ENCODE peak calls at places on chromosomes 7 and 10, in ten cellular contexts. One of them, this sample, is unnamed.

GRCh38 chr7:47514818-47515217 is 67.1 kb downstream of the TNS3 start:
- DNase-seq in amniotic epithelial cell: peak
- DNase-seq in T-helper 2 cell: no peak
- DNase-seq in stimulated activated CD4-positive, alpha-beta T cell treated with anti-CD3 and anti-CD28 coated beads, Interleukin-4, amount 100 ng/mL, for 1 hour: no peak
- DNase-seq in HFF-Myc: no peak
- DNase-seq in A549: no peak
- DNase-seq in activated T-cell treated with anti-CD3 and anti-CD28 coated beads for 1 hour: no peak
- DNase-seq in activated effector memory CD4-positive, alpha-beta T cell treated with anti-CD3 and anti-CD28 coated beads, Interleukin-2, amount 50 U/mL, for 16 hours: no peak
- DNase-seq in stimulated activated CD8-positive, alpha-beta memory T cell treated with anti-CD3 and anti-CD28 coated beads, Interleukin-15, amount 100 ng/mL, for 24 hours: no peak
- DNase-seq in NB4: peak
- DNase-seq in this sample: no peak

GRCh38 chr10:80204193-80204714 is 1.1 kb downstream of the ANXA11 start:
- DNase-seq in amniotic epithelial cell: no peak
- DNase-seq in activated effector memory CD4-positive, alpha-beta T cell treated with anti-CD3 and anti-CD28 coated beads, Interleukin-2, amount 50 U/mL, for 16 hours: peak
- DNase-seq in stimulated activated CD4-positive, alpha-beta T cell treated with anti-CD3 and anti-CD28 coated beads, Interleukin-4, amount 100 ng/mL, for 1 hour: peak
- DNase-seq in NB4: peak
- DNase-seq in A549: peak
- DNase-seq in HFF-Myc: no peak
- DNase-seq in T-helper 2 cell: no peak
- DNase-seq in stimulated activated CD8-positive, alpha-beta memory T cell treated with anti-CD3 and anti-CD28 coated beads, Interleukin-15, amount 100 ng/mL, for 24 hours: no peak
- DNase-seq in activated T-cell treated with anti-CD3 and anti-CD28 coated beads for 1 hour: no peak
- DNase-seq in this sample: no peak

GRCh38 chr7:37346761-37347160 is 101.9 kb downstream of the ELMO1 start:
- DNase-seq in amniotic epithelial cell: no peak
- DNase-seq in T-helper 2 cell: no peak
- DNase-seq in activated T-cell treated with anti-CD3 and anti-CD28 coated beads for 1 hour: no peak
- DNase-seq in A549: no peak
- DNase-seq in stimulated activated CD8-positive, alpha-beta memory T cell treated with anti-CD3 and anti-CD28 coated beads, Interleukin-15, amount 100 ng/mL, for 24 hours: no peak
- DNase-seq in NB4: no peak
- DNase-seq in HFF-Myc: no peak
- DNase-seq in stimulated activated CD4-positive, alpha-beta T cell treated with anti-CD3 and anti-CD28 coated beads, Interleukin-4, amount 100 ng/mL, for 1 hour: no peak
- DNase-seq in activated effector memory CD4-positive, alpha-beta T cell treated with anti-CD3 and anti-CD28 coated beads, Interleukin-2, amount 50 U/mL, for 16 hours: no peak
- DNase-seq in this sample: no peak

GRCh38 chr10:98361131-98361633 is 53.8 kb downstream of the PYROXD2 start:
- DNase-seq in HFF-Myc: peak
- DNase-seq in NB4: peak
- DNase-seq in stimulated activated CD8-positive, alpha-beta memory T cell treated with anti-CD3 and anti-CD28 coated beads, Interleukin-15, amount 100 ng/mL, for 24 hours: no peak
- DNase-seq in stimulated activated CD4-positive, alpha-beta T cell treated with anti-CD3 and anti-CD28 coated beads, Interleukin-4, amount 100 ng/mL, for 1 hour: no peak
- DNase-seq in A549: peak
- DNase-seq in activated T-cell treated with anti-CD3 and anti-CD28 coated beads for 1 hour: no peak
- DNase-seq in T-helper 2 cell: no peak
- DNase-seq in amniotic epithelial cell: peak
- DNase-seq in activated effector memory CD4-positive, alpha-beta T cell treated with anti-CD3 and anti-CD28 coated beads, Interleukin-2, amount 50 U/mL, for 16 hours: no peak
- DNase-seq in this sample: peak

GRCh38 chr7:72467237-72467636 is 55.1 kb upstream of the CALN1 start:
- DNase-seq in stimulated activated CD8-positive, alpha-beta memory T cell treated with anti-CD3 and anti-CD28 coated beads, Interleukin-15, amount 100 ng/mL, for 24 hours: no peak
- DNase-seq in HFF-Myc: no peak
- DNase-seq in activated T-cell treated with anti-CD3 and anti-CD28 coated beads for 1 hour: no peak
- DNase-seq in activated effector memory CD4-positive, alpha-beta T cell treated with anti-CD3 and anti-CD28 coated beads, Interleukin-2, amount 50 U/mL, for 16 hours: no peak
- DNase-seq in amniotic epithelial cell: no peak
- DNase-seq in A549: no peak
- DNase-seq in NB4: no peak
- DNase-seq in stimulated activated CD4-positive, alpha-beta T cell treated with anti-CD3 and anti-CD28 coated beads, Interleukin-4, amount 100 ng/mL, for 1 hour: no peak
- DNase-seq in T-helper 2 cell: no peak
- DNase-seq in this sample: no peak

GRCh38 chr7:82053453-82054032 is 283.7 kb upstream of the HGF start:
- DNase-seq in stimulated activated CD8-positive, alpha-beta memory T cell treated with anti-CD3 and anti-CD28 coated beads, Interleukin-15, amount 100 ng/mL, for 24 hours: no peak
- DNase-seq in activated effector memory CD4-positive, alpha-beta T cell treated with anti-CD3 and anti-CD28 coated beads, Interleukin-2, amount 50 U/mL, for 16 hours: no peak
- DNase-seq in T-helper 2 cell: no peak
- DNase-seq in A549: no peak
- DNase-seq in HFF-Myc: no peak
- DNase-seq in NB4: no peak
- DNase-seq in stimulated activated CD4-positive, alpha-beta T cell treated with anti-CD3 and anti-CD28 coated beads, Interleukin-4, amount 100 ng/mL, for 1 hour: no peak
- DNase-seq in amniotic epithelial cell: no peak
- DNase-seq in activated T-cell treated with anti-CD3 and anti-CD28 coated beads for 1 hour: no peak
- DNase-seq in this sample: no peak

GRCh38 chr7:80851896-80852476 is 66.9 kb downstream of the SEMA3C start:
- DNase-seq in stimulated activated CD4-positive, alpha-beta T cell treated with anti-CD3 and anti-CD28 coated beads, Interleukin-4, amount 100 ng/mL, for 1 hour: no peak
- DNase-seq in T-helper 2 cell: no peak
- DNase-seq in A549: peak
- DNase-seq in NB4: no peak
- DNase-seq in amniotic epithelial cell: peak
- DNase-seq in stimulated activated CD8-positive, alpha-beta memory T cell treated with anti-CD3 and anti-CD28 coated beads, Interleukin-15, amount 100 ng/mL, for 24 hours: no peak
- DNase-seq in activated T-cell treated with anti-CD3 and anti-CD28 coated beads for 1 hour: no peak
- DNase-seq in HFF-Myc: no peak
- DNase-seq in activated effector memory CD4-positive, alpha-beta T cell treated with anti-CD3 and anti-CD28 coated beads, Interleukin-2, amount 50 U/mL, for 16 hours: no peak
- DNase-seq in this sample: no peak

GRCh38 chr7:50978633-50979215 is 196.0 kb upstream of the GRB10 start:
- DNase-seq in activated T-cell treated with anti-CD3 and anti-CD28 coated beads for 1 hour: no peak
- DNase-seq in amniotic epithelial cell: peak
- DNase-seq in HFF-Myc: no peak
- DNase-seq in stimulated activated CD4-positive, alpha-beta T cell treated with anti-CD3 and anti-CD28 coated beads, Interleukin-4, amount 100 ng/mL, for 1 hour: no peak
- DNase-seq in stimulated activated CD8-positive, alpha-beta memory T cell treated with anti-CD3 and anti-CD28 coated beads, Interleukin-15, amount 100 ng/mL, for 24 hours: no peak
- DNase-seq in NB4: peak
- DNase-seq in A549: peak
- DNase-seq in T-helper 2 cell: no peak
- DNase-seq in activated effector memory CD4-positive, alpha-beta T cell treated with anti-CD3 and anti-CD28 coated beads, Interleukin-2, amount 50 U/mL, for 16 hours: no peak
- DNase-seq in this sample: no peak

GRCh38 chr10:25174461-25175230 is at the start of gene GPR158:
- DNase-seq in amniotic epithelial cell: peak
- DNase-seq in HFF-Myc: peak
- DNase-seq in activated T-cell treated with anti-CD3 and anti-CD28 coated beads for 1 hour: peak
- DNase-seq in stimulated activated CD4-positive, alpha-beta T cell treated with anti-CD3 and anti-CD28 coated beads, Interleukin-4, amount 100 ng/mL, for 1 hour: peak
- DNase-seq in NB4: peak
- DNase-seq in T-helper 2 cell: no peak
- DNase-seq in stimulated activated CD8-positive, alpha-beta memory T cell treated with anti-CD3 and anti-CD28 coated beads, Interleukin-15, amount 100 ng/mL, for 24 hours: peak
- DNase-seq in A549: peak
- DNase-seq in activated effector memory CD4-positive, alpha-beta T cell treated with anti-CD3 and anti-CD28 coated beads, Interleukin-2, amount 50 U/mL, for 16 hours: peak
- DNase-seq in this sample: peak

GRCh38 chr7:65251851-65252620 is 121.6 kb upstream of the ZNF92 start:
- DNase-seq in activated T-cell treated with anti-CD3 and anti-CD28 coated beads for 1 hour: no peak
- DNase-seq in T-helper 2 cell: no peak
- DNase-seq in activated effector memory CD4-positive, alpha-beta T cell treated with anti-CD3 and anti-CD28 coated beads, Interleukin-2, amount 50 U/mL, for 16 hours: no peak
- DNase-seq in A549: peak
- DNase-seq in stimulated activated CD4-positive, alpha-beta T cell treated with anti-CD3 and anti-CD28 coated beads, Interleukin-4, amount 100 ng/mL, for 1 hour: no peak
- DNase-seq in stimulated activated CD8-positive, alpha-beta memory T cell treated with anti-CD3 and anti-CD28 coated beads, Interleukin-15, amount 100 ng/mL, for 24 hours: no peak
- DNase-seq in NB4: peak
- DNase-seq in HFF-Myc: peak
- DNase-seq in amniotic epithelial cell: peak
- DNase-seq in this sample: peak

GRCh38 chr7:45219130-45219529 is 61.5 kb downstream of the RAMP3 start:
- DNase-seq in stimulated activated CD8-positive, alpha-beta memory T cell treated with anti-CD3 and anti-CD28 coated beads, Interleukin-15, amount 100 ng/mL, for 24 hours: no peak
- DNase-seq in amniotic epithelial cell: no peak
- DNase-seq in NB4: no peak
- DNase-seq in HFF-Myc: no peak
- DNase-seq in T-helper 2 cell: no peak
- DNase-seq in stimulated activated CD4-positive, alpha-beta T cell treated with anti-CD3 and anti-CD28 coated beads, Interleukin-4, amount 100 ng/mL, for 1 hour: no peak
- DNase-seq in A549: no peak
- DNase-seq in activated effector memory CD4-positive, alpha-beta T cell treated with anti-CD3 and anti-CD28 coated beads, Interleukin-2, amount 50 U/mL, for 16 hours: no peak
- DNase-seq in activated T-cell treated with anti-CD3 and anti-CD28 coated beads for 1 hour: no peak
- DNase-seq in this sample: no peak

GRCh38 chr10:88424881-88425280 is 158.2 kb downstream of the RNLS start:
- DNase-seq in activated T-cell treated with anti-CD3 and anti-CD28 coated beads for 1 hour: no peak
- DNase-seq in activated effector memory CD4-positive, alpha-beta T cell treated with anti-CD3 and anti-CD28 coated beads, Interleukin-2, amount 50 U/mL, for 16 hours: no peak
- DNase-seq in stimulated activated CD4-positive, alpha-beta T cell treated with anti-CD3 and anti-CD28 coated beads, Interleukin-4, amount 100 ng/mL, for 1 hour: no peak
- DNase-seq in T-helper 2 cell: no peak
- DNase-seq in amniotic epithelial cell: no peak
- DNase-seq in stimulated activated CD8-positive, alpha-beta memory T cell treated with anti-CD3 and anti-CD28 coated beads, Interleukin-15, amount 100 ng/mL, for 24 hours: no peak
- DNase-seq in HFF-Myc: no peak
- DNase-seq in NB4: no peak
- DNase-seq in A549: no peak
- DNase-seq in this sample: no peak

GRCh38 chr10:43068136-43068395 is 8.8 kb upstream of the RET start:
- DNase-seq in NB4: no peak
- DNase-seq in stimulated activated CD4-positive, alpha-beta T cell treated with anti-CD3 and anti-CD28 coated beads, Interleukin-4, amount 100 ng/mL, for 1 hour: no peak
- DNase-seq in activated T-cell treated with anti-CD3 and anti-CD28 coated beads for 1 hour: no peak
- DNase-seq in T-helper 2 cell: no peak
- DNase-seq in stimulated activated CD8-positive, alpha-beta memory T cell treated with anti-CD3 and anti-CD28 coated beads, Interleukin-15, amount 100 ng/mL, for 24 hours: no peak
- DNase-seq in amniotic epithelial cell: no peak
- DNase-seq in activated effector memory CD4-positive, alpha-beta T cell treated with anti-CD3 and anti-CD28 coated beads, Interleukin-2, amount 50 U/mL, for 16 hours: no peak
- DNase-seq in A549: no peak
- DNase-seq in HFF-Myc: no peak
- DNase-seq in this sample: no peak

GRCh38 chr7:156236936-156237599 is 403.5 kb upstream of the RNF32 start:
- DNase-seq in T-helper 2 cell: no peak
- DNase-seq in stimulated activated CD4-positive, alpha-beta T cell treated with anti-CD3 and anti-CD28 coated beads, Interleukin-4, amount 100 ng/mL, for 1 hour: no peak
- DNase-seq in HFF-Myc: no peak
- DNase-seq in activated T-cell treated with anti-CD3 and anti-CD28 coated beads for 1 hour: no peak
- DNase-seq in stimulated activated CD8-positive, alpha-beta memory T cell treated with anti-CD3 and anti-CD28 coated beads, Interleukin-15, amount 100 ng/mL, for 24 hours: no peak
- DNase-seq in amniotic epithelial cell: no peak
- DNase-seq in activated effector memory CD4-positive, alpha-beta T cell treated with anti-CD3 and anti-CD28 coated beads, Interleukin-2, amount 50 U/mL, for 16 hours: no peak
- DNase-seq in NB4: no peak
- DNase-seq in A549: no peak
- DNase-seq in this sample: no peak

GRCh38 chr7:140342732-140343514 is 55.4 kb downstream of the SLC37A3 start:
- DNase-seq in stimulated activated CD8-positive, alpha-beta memory T cell treated with anti-CD3 and anti-CD28 coated beads, Interleukin-15, amount 100 ng/mL, for 24 hours: no peak
- DNase-seq in A549: peak
- DNase-seq in activated effector memory CD4-positive, alpha-beta T cell treated with anti-CD3 and anti-CD28 coated beads, Interleukin-2, amount 50 U/mL, for 16 hours: no peak
- DNase-seq in amniotic epithelial cell: peak
- DNase-seq in NB4: peak
- DNase-seq in stimulated activated CD4-positive, alpha-beta T cell treated with anti-CD3 and anti-CD28 coated beads, Interleukin-4, amount 100 ng/mL, for 1 hour: no peak
- DNase-seq in activated T-cell treated with anti-CD3 and anti-CD28 coated beads for 1 hour: no peak
- DNase-seq in HFF-Myc: no peak
- DNase-seq in T-helper 2 cell: no peak
- DNase-seq in this sample: no peak

GRCh38 chr7:477626-478220 is 41.9 kb downstream of the PDGFA start:
- DNase-seq in activated effector memory CD4-positive, alpha-beta T cell treated with anti-CD3 and anti-CD28 coated beads, Interleukin-2, amount 50 U/mL, for 16 hours: no peak
- DNase-seq in activated T-cell treated with anti-CD3 and anti-CD28 coated beads for 1 hour: no peak
- DNase-seq in HFF-Myc: no peak
- DNase-seq in amniotic epithelial cell: no peak
- DNase-seq in NB4: no peak
- DNase-seq in stimulated activated CD8-positive, alpha-beta memory T cell treated with anti-CD3 and anti-CD28 coated beads, Interleukin-15, amount 100 ng/mL, for 24 hours: no peak
- DNase-seq in A549: no peak
- DNase-seq in T-helper 2 cell: no peak
- DNase-seq in stimulated activated CD4-positive, alpha-beta T cell treated with anti-CD3 and anti-CD28 coated beads, Interleukin-4, amount 100 ng/mL, for 1 hour: no peak
- DNase-seq in this sample: peak

GRCh38 chr10:89810908-89811515 is 109.6 kb downstream of the KIF20B start:
- DNase-seq in stimulated activated CD4-positive, alpha-beta T cell treated with anti-CD3 and anti-CD28 coated beads, Interleukin-4, amount 100 ng/mL, for 1 hour: no peak
- DNase-seq in amniotic epithelial cell: no peak
- DNase-seq in A549: no peak
- DNase-seq in activated effector memory CD4-positive, alpha-beta T cell treated with anti-CD3 and anti-CD28 coated beads, Interleukin-2, amount 50 U/mL, for 16 hours: no peak
- DNase-seq in activated T-cell treated with anti-CD3 and anti-CD28 coated beads for 1 hour: no peak
- DNase-seq in HFF-Myc: no peak
- DNase-seq in T-helper 2 cell: no peak
- DNase-seq in NB4: no peak
- DNase-seq in stimulated activated CD8-positive, alpha-beta memory T cell treated with anti-CD3 and anti-CD28 coated beads, Interleukin-15, amount 100 ng/mL, for 24 hours: no peak
- DNase-seq in this sample: no peak

GRCh38 chr10:118590334-118590733 is 5.1 kb downstream of the PRLHR start:
- DNase-seq in A549: peak
- DNase-seq in stimulated activated CD8-positive, alpha-beta memory T cell treated with anti-CD3 and anti-CD28 coated beads, Interleukin-15, amount 100 ng/mL, for 24 hours: no peak
- DNase-seq in amniotic epithelial cell: peak
- DNase-seq in activated effector memory CD4-positive, alpha-beta T cell treated with anti-CD3 and anti-CD28 coated beads, Interleukin-2, amount 50 U/mL, for 16 hours: no peak
- DNase-seq in HFF-Myc: no peak
- DNase-seq in activated T-cell treated with anti-CD3 and anti-CD28 coated beads for 1 hour: no peak
- DNase-seq in NB4: no peak
- DNase-seq in stimulated activated CD4-positive, alpha-beta T cell treated with anti-CD3 and anti-CD28 coated beads, Interleukin-4, amount 100 ng/mL, for 1 hour: no peak
- DNase-seq in T-helper 2 cell: no peak
- DNase-seq in this sample: no peak

This sample was measured in NCI-H226.